ENCODE peak calls at places on chromosomes 5 and 9, in seven cellular contexts. One of them, this sample, is unnamed. For H3K79me1, the result is how much of the 10 kb centered on the place peaks cover.

GRCh38 chr5:8953016-8953415 is 592.9 kb downstream of the SEMA5A start:
- DNase-seq in mesendoderm: no peak
- DNase-seq in neuronal stem cell: no peak
- DNase-seq in trophoblast cell: no peak
- DNase-seq in H1: no peak
- DNase-seq in mesenchymal stem cell: no peak
- DNase-seq in IMR-90: no peak
- DNase-seq in this sample: no peak

GRCh38 chr5:112630246-112631009 is 107.3 kb upstream of the APC start:
- DNase-seq in H1: no peak
- DNase-seq in mesendoderm: no peak
- DNase-seq in IMR-90: peak
- DNase-seq in mesenchymal stem cell: no peak
- DNase-seq in trophoblast cell: peak
- DNase-seq in neuronal stem cell: no peak
- DNase-seq in this sample: no peak

GRCh38 chr5:115424446-115424845 is 120.1 kb downstream of the FEM1C start:
- DNase-seq in H1: no peak
- DNase-seq in mesenchymal stem cell: no peak
- DNase-seq in IMR-90: no peak
- DNase-seq in trophoblast cell: no peak
- DNase-seq in mesendoderm: no peak
- DNase-seq in neuronal stem cell: no peak
- DNase-seq in this sample: no peak

GRCh38 chr9:137158625-137159024 is 11.2 kb downstream of the LRRC26 start:
- DNase-seq in mesenchymal stem cell: no peak
- DNase-seq in IMR-90: no peak
- DNase-seq in trophoblast cell: no peak
- DNase-seq in H1: no peak
- DNase-seq in neuronal stem cell: no peak
- DNase-seq in mesendoderm: no peak
- DNase-seq in this sample: no peak

GRCh38 chr5:10618311-10618710 is 54.4 kb downstream of the ANKRD33B start:
- DNase-seq in mesenchymal stem cell: no peak
- DNase-seq in trophoblast cell: no peak
- DNase-seq in H1: no peak
- DNase-seq in IMR-90: no peak
- DNase-seq in mesendoderm: no peak
- DNase-seq in neuronal stem cell: no peak
- DNase-seq in this sample: no peak

GRCh38 chr9:84788803-84789462 is 119.4 kb downstream of the NTRK2 start:
- DNase-seq in trophoblast cell: no peak
- DNase-seq in H1: no peak
- DNase-seq in mesendoderm: no peak
- DNase-seq in IMR-90: no peak
- DNase-seq in neuronal stem cell: no peak
- DNase-seq in mesenchymal stem cell: no peak
- DNase-seq in this sample: no peak

GRCh38 chr5:93192107-93192506 is 388.9 kb downstream of the NR2F1-AS1 start:
- DNase-seq in trophoblast cell: peak
- DNase-seq in mesenchymal stem cell: peak
- DNase-seq in H1: no peak
- DNase-seq in mesendoderm: no peak
- DNase-seq in neuronal stem cell: no peak
- DNase-seq in IMR-90: peak
- DNase-seq in this sample: no peak

GRCh38 chr9:130681769-130682489 is 11.7 kb upstream of the EXOSC2 start:
- DNase-seq in H1: peak
- DNase-seq in trophoblast cell: no peak
- DNase-seq in neuronal stem cell: no peak
- DNase-seq in mesenchymal stem cell: no peak
- DNase-seq in mesendoderm: no peak
- DNase-seq in IMR-90: no peak
- DNase-seq in this sample: peak

GRCh38 chr9:132027752-132028666 is 51.7 kb downstream of the MED27 start:
- DNase-seq in neuronal stem cell: no peak
- DNase-seq in IMR-90: peak
- DNase-seq in mesenchymal stem cell: no peak
- DNase-seq in H1: no peak
- DNase-seq in trophoblast cell: no peak
- DNase-seq in mesendoderm: no peak
- DNase-seq in this sample: no peak

GRCh38 chr5:15695171-15695676 is 195.2 kb downstream of the FBXL7 start:
- DNase-seq in IMR-90: peak
- DNase-seq in mesendoderm: no peak
- DNase-seq in H1: no peak
- DNase-seq in neuronal stem cell: no peak
- DNase-seq in trophoblast cell: no peak
- DNase-seq in mesenchymal stem cell: peak
- DNase-seq in this sample: no peak

GRCh38 chr5:121273818-121274433 is 577.8 kb upstream of the FTMT start:
- DNase-seq in IMR-90: peak
- DNase-seq in neuronal stem cell: no peak
- DNase-seq in mesendoderm: peak
- DNase-seq in H1: no peak
- DNase-seq in mesenchymal stem cell: peak
- DNase-seq in trophoblast cell: no peak
- DNase-seq in this sample: no peak

GRCh38 chr5:121271546-121271945 is 580.1 kb upstream of the FTMT start:
- DNase-seq in trophoblast cell: no peak
- DNase-seq in mesenchymal stem cell: no peak
- DNase-seq in neuronal stem cell: no peak
- DNase-seq in IMR-90: no peak
- DNase-seq in H1: no peak
- DNase-seq in mesendoderm: no peak
- DNase-seq in this sample: no peak
- H3K79me1 ChIP-seq in trophoblast cell: under half
- H3K79me1 ChIP-seq in mesenchymal stem cell: under half
- H3K79me1 ChIP-seq in neuronal stem cell: under half
- H3K79me1 ChIP-seq in IMR-90: under half
- H3K79me1 ChIP-seq in H1: under half
- H3K79me1 ChIP-seq in mesendoderm: under half
- H3K79me1 ChIP-seq in this sample: under half

GRCh38 chr5:34748431-34748830 is 90.5 kb upstream of the TTC23L start:
- DNase-seq in trophoblast cell: no peak
- DNase-seq in mesenchymal stem cell: no peak
- DNase-seq in IMR-90: no peak
- DNase-seq in H1: no peak
- DNase-seq in mesendoderm: no peak
- DNase-seq in neuronal stem cell: no peak
- DNase-seq in this sample: no peak
- H2BK120ac ChIP-seq in trophoblast cell: no peak
- H2BK120ac ChIP-seq in mesenchymal stem cell: no peak
- H2BK120ac ChIP-seq in IMR-90: no peak
- H2BK120ac ChIP-seq in H1: no peak
- H2BK120ac ChIP-seq in mesendoderm: no peak
- H2BK120ac ChIP-seq in neuronal stem cell: no peak
- H2BK120ac ChIP-seq in this sample: no peak

DNA sequence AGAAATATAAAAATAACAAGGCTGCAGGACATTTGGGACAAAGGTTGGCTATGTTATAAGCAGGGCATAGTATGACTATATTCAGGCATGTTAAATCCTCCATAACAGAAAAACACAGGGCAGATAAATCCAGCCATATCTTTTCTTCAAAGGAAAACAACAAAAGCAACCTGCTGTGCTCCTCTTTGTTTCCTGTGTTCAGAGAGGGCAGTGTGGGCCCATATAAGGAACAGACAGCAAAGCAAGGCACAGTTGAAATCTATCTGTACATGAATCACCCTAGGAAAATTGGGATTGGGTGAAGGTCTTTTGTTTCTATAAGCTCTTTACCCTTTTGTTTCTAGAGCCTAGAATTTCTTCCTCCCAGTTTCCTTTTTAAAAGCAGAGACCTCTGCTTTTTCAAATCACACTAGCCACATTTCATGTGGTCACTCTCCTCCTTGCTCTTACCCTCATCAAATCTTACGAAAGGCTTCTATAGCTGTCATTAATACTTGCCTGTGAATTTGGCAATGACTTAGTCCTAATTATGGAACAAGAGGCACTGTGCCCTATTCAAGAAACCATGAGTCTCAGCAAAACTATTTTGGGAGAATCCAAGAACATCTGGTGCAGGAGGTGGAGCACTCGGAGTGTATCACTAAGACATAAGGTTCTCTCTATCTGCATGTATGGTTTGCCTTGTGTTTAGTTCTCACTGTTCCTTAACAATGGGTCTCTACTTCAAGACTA is 1.8 kb downstream of the GZMA start:
- DNase-seq in IMR-90: no peak
- DNase-seq in trophoblast cell: no peak
- DNase-seq in mesendoderm: peak
- DNase-seq in mesenchymal stem cell: no peak
- DNase-seq in H1: no peak
- DNase-seq in neuronal stem cell: peak
- DNase-seq in this sample: no peak
- H3K79me1 ChIP-seq in IMR-90: under half
- H3K79me1 ChIP-seq in trophoblast cell: under half
- H3K79me1 ChIP-seq in mesendoderm: under half
- H3K79me1 ChIP-seq in mesenchymal stem cell: under half
- H3K79me1 ChIP-seq in H1: under half
- H3K79me1 ChIP-seq in neuronal stem cell: under half
- H3K79me1 ChIP-seq in this sample: under half

GRCh38 chr5:82624018-82624417 is 345.9 kb upstream of the RPS23 start:
- DNase-seq in H1: no peak
- DNase-seq in mesenchymal stem cell: no peak
- DNase-seq in trophoblast cell: no peak
- DNase-seq in IMR-90: no peak
- DNase-seq in neuronal stem cell: no peak
- DNase-seq in mesendoderm: no peak
- DNase-seq in this sample: no peak

GRCh38 chr5:82619097-82619496 is 340.9 kb upstream of the RPS23 start:
- DNase-seq in H1: no peak
- DNase-seq in trophoblast cell: no peak
- DNase-seq in neuronal stem cell: no peak
- DNase-seq in mesendoderm: no peak
- DNase-seq in IMR-90: no peak
- DNase-seq in mesenchymal stem cell: no peak
- DNase-seq in this sample: no peak

GRCh38 chr5:82620957-82621600 is 342.9 kb upstream of the RPS23 start:
- DNase-seq in trophoblast cell: no peak
- DNase-seq in mesenchymal stem cell: peak
- DNase-seq in neuronal stem cell: no peak
- DNase-seq in H1: no peak
- DNase-seq in IMR-90: no peak
- DNase-seq in mesendoderm: no peak
- DNase-seq in this sample: no peak

GRCh38 chr5:82622205-82622604 is 344.1 kb upstream of the RPS23 start:
- DNase-seq in mesendoderm: no peak
- DNase-seq in mesenchymal stem cell: no peak
- DNase-seq in trophoblast cell: no peak
- DNase-seq in neuronal stem cell: no peak
- DNase-seq in IMR-90: no peak
- DNase-seq in H1: no peak
- DNase-seq in this sample: no peak

DNA sequence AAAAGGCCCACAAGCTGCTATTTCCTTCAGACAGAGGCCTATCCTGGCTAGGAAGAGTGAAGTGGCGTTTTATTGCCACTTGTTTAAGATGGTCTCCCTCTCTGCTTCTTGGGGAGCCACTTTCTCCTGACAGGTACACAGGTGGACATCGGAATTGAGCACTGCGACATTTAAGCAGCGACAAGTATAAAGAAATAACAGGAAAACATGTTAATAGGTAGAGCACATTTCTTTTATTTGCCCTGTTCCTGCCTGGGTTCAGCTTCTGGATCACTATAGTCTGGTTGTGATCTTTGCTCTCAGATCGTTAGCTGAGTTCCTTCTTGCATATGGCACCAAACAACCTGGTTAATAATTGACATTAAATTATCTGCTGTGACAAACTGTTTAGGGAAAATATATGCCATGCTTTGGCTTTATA is 344.9 kb upstream of the RPS23 start:
- DNase-seq in mesenchymal stem cell: no peak
- DNase-seq in mesendoderm: no peak
- DNase-seq in IMR-90: no peak
- DNase-seq in trophoblast cell: no peak
- DNase-seq in H1: no peak
- DNase-seq in neuronal stem cell: no peak
- DNase-seq in this sample: no peak
- H2BK120ac ChIP-seq in mesenchymal stem cell: no peak
- H2BK120ac ChIP-seq in mesendoderm: no peak
- H2BK120ac ChIP-seq in IMR-90: no peak
- H2BK120ac ChIP-seq in trophoblast cell: no peak
- H2BK120ac ChIP-seq in H1: no peak
- H2BK120ac ChIP-seq in neuronal stem cell: no peak
- H2BK120ac ChIP-seq in this sample: no peak

DNA sequence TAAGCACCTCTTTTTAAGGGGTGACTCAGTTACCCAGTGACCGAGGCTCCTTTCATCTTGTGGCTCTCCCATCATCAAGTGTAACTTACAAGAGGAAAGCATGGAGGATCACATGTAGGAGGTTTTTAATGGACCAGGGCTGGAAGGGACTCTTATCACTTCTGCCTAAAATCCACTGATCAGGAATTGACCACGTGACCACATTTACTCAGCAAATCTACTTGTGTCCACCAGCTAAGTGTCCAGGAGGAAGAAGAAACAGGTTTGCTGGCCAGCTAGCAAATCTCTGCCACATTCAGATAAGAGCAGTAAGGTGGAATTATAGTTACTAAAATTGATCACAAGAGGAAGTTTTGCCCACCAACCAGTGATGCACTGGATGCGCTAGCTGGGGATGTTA is 486.0 kb downstream of the ENC1 start:
- DNase-seq in trophoblast cell: no peak
- DNase-seq in neuronal stem cell: no peak
- DNase-seq in mesenchymal stem cell: no peak
- DNase-seq in IMR-90: no peak
- DNase-seq in H1: no peak
- DNase-seq in mesendoderm: no peak
- DNase-seq in this sample: no peak
- H3K79me1 ChIP-seq in trophoblast cell: under half
- H3K79me1 ChIP-seq in neuronal stem cell: under half
- H3K79me1 ChIP-seq in mesenchymal stem cell: under half
- H3K79me1 ChIP-seq in IMR-90: under half
- H3K79me1 ChIP-seq in H1: under half
- H3K79me1 ChIP-seq in mesendoderm: under half
- H3K79me1 ChIP-seq in this sample: under half

GRCh38 chr5:37945446-37945845 is 105.6 kb upstream of the GDNF start:
- DNase-seq in IMR-90: no peak
- DNase-seq in mesenchymal stem cell: no peak
- DNase-seq in neuronal stem cell: no peak
- DNase-seq in H1: no peak
- DNase-seq in mesendoderm: no peak
- DNase-seq in trophoblast cell: no peak
- DNase-seq in this sample: no peak
- H2BK120ac ChIP-seq in IMR-90: no peak
- H2BK120ac ChIP-seq in mesenchymal stem cell: no peak
- H2BK120ac ChIP-seq in neuronal stem cell: no peak
- H2BK120ac ChIP-seq in H1: no peak
- H2BK120ac ChIP-seq in mesendoderm: no peak
- H2BK120ac ChIP-seq in trophoblast cell: no peak
- H2BK120ac ChIP-seq in this sample: no peak

GRCh38 chr5:477247-477646 is 34.3 kb downstream of the EXOC3 start:
- DNase-seq in mesendoderm: no peak
- DNase-seq in mesenchymal stem cell: no peak
- DNase-seq in neuronal stem cell: no peak
- DNase-seq in IMR-90: no peak
- DNase-seq in trophoblast cell: no peak
- DNase-seq in H1: no peak
- DNase-seq in this sample: no peak
- H3K79me1 ChIP-seq in mesendoderm: under half
- H3K79me1 ChIP-seq in mesenchymal stem cell: under half
- H3K79me1 ChIP-seq in neuronal stem cell: under half
- H3K79me1 ChIP-seq in IMR-90: under half
- H3K79me1 ChIP-seq in trophoblast cell: under half
- H3K79me1 ChIP-seq in H1: under half
- H3K79me1 ChIP-seq in this sample: under half